ENCODE peak calls at places on chromosomes 1 and 21, in seven cellular contexts. Z is endodermal cell; C is transverse colon; Q is thoracic aorta; L is psoas muscle; B is CD4-positive, alpha-beta T cell; A is upper lobe of right lung. Y is an unnamed sample.

GRCh38 chr1:1033731-1034437 is 14.0 kb downstream of the AGRN start:
- DNase-seq in C (no peak), A (no peak), Z (peak), Q (no peak), B (no peak), L (no peak), Y (no peak)

GRCh38 chr1:211731456-211732275 is 56.2 kb upstream of the NEK2 start:
- DNase-seq in Z (peak), C (no peak), Q (no peak), L (no peak), A (no peak), B (no peak), Y (no peak)

GRCh38 chr1:108041360-108042143 is 76.6 kb upstream of the VAV3 start:
- DNase-seq in C (no peak), Q (no peak), Z (no peak), L (no peak), B (no peak), A (no peak), Y (no peak)

GRCh38 chr1:15417365-15417934 is 7.8 kb downstream of the EFHD2 start:
- DNase-seq in L (no peak), C (peak), B (peak), A (no peak), Z (no peak), Q (no peak), Y (peak)

GRCh38 chr1:151988405-151988851 is 5.2 kb downstream of the S100A10 start:
- DNase-seq in Z (peak), B (no peak), A (no peak), C (no peak), Q (no peak), L (no peak), Y (peak)

GRCh38 chr21:41369105-41369914 is 7.5 kb downstream of the MX2 start:
- DNase-seq in Q (no peak), L (peak), A (peak), B (peak), C (no peak), Z (peak), Y (no peak)

GRCh38 chr1:23980725-23981063 is 567 bp upstream of the SRSF10 start:
- DNase-seq in Q (no peak), C (peak), B (peak), A (no peak), Z (peak), L (no peak), Y (peak)

GRCh38 chr1:165474196-165474595 is 29.3 kb upstream of the RXRG start:
- DNase-seq in A (no peak), Q (no peak), C (no peak), L (no peak), Z (no peak), B (no peak), Y (no peak)

GRCh38 chr1:201848230-201848629 is 19.3 kb downstream of the IPO9 start:
- DNase-seq in C (no peak), L (no peak), Q (no peak), B (no peak), Z (no peak), A (no peak), Y (no peak)

GRCh38 chr1:12040457-12041051 is 21.3 kb downstream of the MIIP start:
- DNase-seq in Q (no peak), Z (no peak), C (no peak), B (no peak), A (no peak), L (no peak), Y (no peak)

GRCh38 chr1:93446837-93447451 is 974 bp upstream of the FNBP1L start:
- DNase-seq in Z (no peak), L (peak), C (peak), B (no peak), A (peak), Q (no peak), Y (peak)

GRCh38 chr1:202046227-202046626 is 35.8 kb downstream of the ELF3 start:
- DNase-seq in L (no peak), C (peak), Z (no peak), Q (no peak), A (peak), B (no peak), Y (peak)

GRCh38 chr1:108569097-108569728 is 9.3 kb downstream of the EEIG2 start:
- DNase-seq in A (no peak), Z (no peak), Q (no peak), B (no peak), L (no peak), C (no peak), Y (no peak)

GRCh38 chr1:54477153-54477561 is 70.9 kb upstream of the ACOT11 start:
- DNase-seq in A (no peak), B (no peak), Z (no peak), L (no peak), Q (no peak), C (no peak), Y (no peak)

GRCh38 chr1:77825356-77825709 is 45.9 kb downstream of the MIGA1 start:
- DNase-seq in B (no peak), Z (peak), L (no peak), C (peak), Q (no peak), A (no peak), Y (peak)
- TF ChIP-seq CTCF in B (no peak), Z (peak), L (peak), C (peak), Q (no peak), A (peak), Y (no peak)

GRCh38 chr1:32771561-32772280 is 45.4 kb downstream of the YARS1 start:
- DNase-seq in Z (peak), Q (no peak), C (no peak), A (peak), B (no peak), L (no peak), Y (no peak)

GRCh38 chr1:32774464-32774808 is 42.7 kb downstream of the YARS1 start:
- DNase-seq in Q (no peak), Z (peak), C (no peak), A (no peak), L (no peak), B (no peak), Y (no peak)

GRCh38 chr1:32772281-32773017 is 44.7 kb downstream of the YARS1 start:
- DNase-seq in C (no peak), A (no peak), Q (no peak), B (no peak), Z (no peak), L (no peak), Y (no peak)

GRCh38 chr1:32773764-32774463 is 43.2 kb downstream of the YARS1 start:
- DNase-seq in B (no peak), L (no peak), Z (peak), A (peak), Q (no peak), C (no peak), Y (no peak)

DNA sequence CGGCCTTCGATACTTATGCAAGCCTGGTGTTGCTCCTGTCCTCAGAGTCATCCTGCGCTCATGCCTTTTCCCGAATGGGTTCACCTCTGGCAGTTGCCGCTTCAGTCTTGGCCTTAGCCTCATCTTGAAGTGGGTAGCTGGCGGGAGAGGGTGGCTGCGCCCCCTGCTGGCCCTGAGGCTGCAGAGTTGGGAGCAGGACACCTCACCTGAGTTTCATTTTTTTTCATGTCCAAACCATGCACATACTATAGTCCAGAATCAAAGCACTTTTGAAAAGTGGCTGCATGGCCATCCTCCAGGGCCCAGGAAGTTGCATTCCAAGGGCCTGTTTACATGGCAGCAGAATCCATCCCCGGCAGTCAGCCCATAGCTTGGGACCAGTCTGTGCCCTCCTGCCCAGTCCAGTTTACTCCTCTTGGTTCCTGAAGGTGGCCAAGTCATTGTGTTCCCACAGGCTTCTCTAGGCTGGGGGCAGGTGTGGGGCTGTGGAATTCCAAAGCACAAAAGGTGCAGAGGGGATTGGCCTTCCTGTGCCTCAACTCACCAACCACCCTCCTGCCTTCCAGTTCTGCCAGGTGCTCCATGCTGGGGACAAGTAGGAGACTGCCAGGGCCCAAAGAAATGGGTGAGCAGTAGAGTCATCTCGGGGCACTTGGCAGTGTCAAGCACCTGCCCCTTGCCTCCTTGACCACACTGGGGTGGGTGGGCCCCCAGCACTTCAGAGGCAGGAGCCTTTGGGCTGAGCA is 44.0 kb downstream of the YARS1 start:
- DNase-seq in Q (peak), A (peak), Z (peak), B (peak), C (peak), L (peak), Y (peak)
- TF ChIP-seq CTCF in Q (peak), A (peak), Z (peak), B (peak), C (peak), L (peak), Y (peak)

DNA sequence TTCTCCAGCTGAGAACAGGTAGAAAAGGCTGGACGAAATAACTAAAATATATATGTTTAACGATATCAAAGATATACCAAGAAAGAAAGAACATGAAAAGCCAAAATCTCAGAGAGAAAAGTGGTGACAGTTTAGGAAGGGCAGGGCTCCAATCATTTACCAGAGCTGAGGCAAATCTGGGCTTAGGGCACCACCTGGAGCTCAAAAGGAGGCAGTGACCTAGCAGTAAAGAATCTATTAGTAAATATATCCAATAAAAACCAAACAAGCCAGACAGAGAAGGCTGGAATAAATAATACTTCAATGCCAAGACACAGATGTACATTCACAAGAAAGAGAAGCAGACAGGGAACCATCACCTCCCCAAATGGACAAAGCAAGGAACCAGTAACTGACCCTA is 43.5 kb downstream of the CHIA start:
- DNase-seq in Z (peak), B (peak), A (no peak), L (no peak), Q (no peak), C (no peak), Y (peak)
- TF ChIP-seq CTCF in Z (peak), B (peak), A (peak), L (peak), Q (no peak), C (peak), Y (peak)

DNA sequence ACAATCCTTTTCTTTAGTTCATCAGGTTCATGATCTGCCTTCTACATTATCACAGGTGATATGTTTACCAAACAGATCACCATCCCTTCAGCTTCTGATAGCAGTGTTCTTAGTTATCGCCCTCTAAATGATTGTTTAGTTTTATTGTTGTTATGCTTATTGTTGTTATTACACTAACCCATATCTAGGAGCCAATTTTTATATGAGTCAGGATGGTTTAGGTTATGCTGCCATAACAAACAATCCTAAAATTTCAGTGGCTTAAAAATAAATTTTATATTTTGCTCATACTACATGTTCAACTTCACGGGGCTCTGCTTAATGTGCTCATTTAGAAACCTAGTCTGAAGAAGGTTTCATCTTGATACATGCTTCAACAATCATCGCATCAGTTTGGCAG is 4.4 kb upstream of the JUN start:
- DNase-seq in Q (no peak), C (no peak), L (no peak), B (no peak), A (no peak), Z (no peak), Y (no peak)
- TF ChIP-seq CTCF in Q (no peak), C (no peak), L (no peak), B (no peak), A (no peak), Z (no peak), Y (no peak)